ENCODE peak calls at places on chromosomes 5 and 9, in six cellular contexts. One of them, this sample, is unnamed.

GRCh38 chr5:137192293-137192743 is 306.8 kb downstream of the SPOCK1 start:
- DNase-seq in effector memory CD8-positive, alpha-beta T cell: no peak
- DNase-seq in Ammon's horn: no peak
- DNase-seq in CD8-positive, alpha-beta memory T cell: no peak
- DNase-seq in HEK293T: no peak
- DNase-seq in NCI-H774: no peak
- DNase-seq in this sample: no peak

GRCh38 chr9:137078701-137079400 is 1.5 kb downstream of the UAP1L1 start:
- DNase-seq in NCI-H774: no peak
- DNase-seq in CD8-positive, alpha-beta memory T cell: no peak
- DNase-seq in effector memory CD8-positive, alpha-beta T cell: no peak
- DNase-seq in HEK293T: no peak
- DNase-seq in Ammon's horn: no peak
- DNase-seq in this sample: no peak

GRCh38 chr5:6343951-6344596 is 34.3 kb downstream of the MED10 start:
- DNase-seq in effector memory CD8-positive, alpha-beta T cell: no peak
- DNase-seq in CD8-positive, alpha-beta memory T cell: no peak
- DNase-seq in HEK293T: no peak
- DNase-seq in NCI-H774: no peak
- DNase-seq in Ammon's horn: no peak
- DNase-seq in this sample: no peak

GRCh38 chr5:98163796-98164493 is 609.5 kb upstream of the RGMB start:
- DNase-seq in CD8-positive, alpha-beta memory T cell: no peak
- DNase-seq in Ammon's horn: no peak
- DNase-seq in NCI-H774: no peak
- DNase-seq in effector memory CD8-positive, alpha-beta T cell: no peak
- DNase-seq in HEK293T: no peak
- DNase-seq in this sample: no peak

GRCh38 chr5:163696270-163696887 is 191.0 kb downstream of the MAT2B start:
- DNase-seq in CD8-positive, alpha-beta memory T cell: no peak
- DNase-seq in HEK293T: peak; percentile 61
- DNase-seq in NCI-H774: peak; percentile 60
- DNase-seq in effector memory CD8-positive, alpha-beta T cell: no peak
- DNase-seq in Ammon's horn: peak; percentile 87
- DNase-seq in this sample: peak; percentile 52

GRCh38 chr5:68196876-68197275 is 18.7 kb upstream of the PIK3R1 start:
- DNase-seq in NCI-H774: no peak
- DNase-seq in effector memory CD8-positive, alpha-beta T cell: no peak
- DNase-seq in HEK293T: no peak
- DNase-seq in CD8-positive, alpha-beta memory T cell: no peak
- DNase-seq in Ammon's horn: peak; percentile 78
- DNase-seq in this sample: no peak

GRCh38 chr5:95644351-95645042 is 2.1 kb upstream of the RFESD start:
- DNase-seq in CD8-positive, alpha-beta memory T cell: peak; percentile 35
- DNase-seq in effector memory CD8-positive, alpha-beta T cell: peak; percentile 38
- DNase-seq in Ammon's horn: peak; percentile 79
- DNase-seq in HEK293T: peak; percentile 53
- DNase-seq in NCI-H774: peak; percentile 37
- DNase-seq in this sample: peak; percentile 67

GRCh38 chr5:177399903-177400868 is at the start of gene PFN3:
- DNase-seq in effector memory CD8-positive, alpha-beta T cell: no peak
- DNase-seq in Ammon's horn: no peak
- DNase-seq in CD8-positive, alpha-beta memory T cell: no peak
- DNase-seq in NCI-H774: no peak
- DNase-seq in HEK293T: no peak
- DNase-seq in this sample: no peak

GRCh38 chr5:72511371-72512178 is 4.4 kb upstream of the ZNF366 start:
- DNase-seq in HEK293T: no peak
- DNase-seq in NCI-H774: no peak
- DNase-seq in Ammon's horn: no peak
- DNase-seq in effector memory CD8-positive, alpha-beta T cell: no peak
- DNase-seq in CD8-positive, alpha-beta memory T cell: no peak
- DNase-seq in this sample: no peak

GRCh38 chr5:956178-956761 is 52.3 kb upstream of the NKD2 start:
- DNase-seq in HEK293T: no peak
- DNase-seq in Ammon's horn: no peak
- DNase-seq in NCI-H774: no peak
- DNase-seq in CD8-positive, alpha-beta memory T cell: no peak
- DNase-seq in effector memory CD8-positive, alpha-beta T cell: no peak
- DNase-seq in this sample: no peak

GRCh38 chr5:96146675-96147074 is 185.0 kb upstream of the ELL2 start:
- DNase-seq in effector memory CD8-positive, alpha-beta T cell: no peak
- DNase-seq in HEK293T: no peak
- DNase-seq in NCI-H774: no peak
- DNase-seq in Ammon's horn: peak; percentile 75
- DNase-seq in CD8-positive, alpha-beta memory T cell: no peak
- DNase-seq in this sample: peak; percentile 40

This sample was measured in Caco-2.